ENCODE peak calls at places on chromosomes 3 and 15, in five cellular contexts. P is tibial artery, L is upper lobe of right lung, M is neural crest cell, F is GM23338. E is an unnamed sample.

GRCh38 chr3:126159476-126159875 is 20.9 kb downstream of the ALDH1L1 start:
- DNase-seq in F (no peak), P (no peak), M (no peak), L (no peak), E (no peak)

GRCh38 chr3:146160233-146160963 is 586 bp downstream of the PLOD2 start:
- DNase-seq in F (peak; percentile 94), L (peak; percentile 67), P (peak; percentile 75), M (peak; percentile 24), E (peak; percentile 47)

GRCh38 chr3:145094355-145094941 is 1066.5 kb downstream of the PLOD2 start:
- DNase-seq in M (no peak), P (no peak), L (no peak), F (peak; percentile 76), E (no peak)

GRCh38 chr15:70437089-70437488 is 326.3 kb downstream of the UACA start:
- DNase-seq in F (no peak), P (no peak), M (no peak), L (no peak), E (no peak)

GRCh38 chr15:89551502-89551901 is 23.8 kb upstream of the TICRR start:
- DNase-seq in M (no peak), F (no peak), P (no peak), L (no peak), E (no peak)

GRCh38 chr3:163863146-163863545 is 1215.2 kb downstream of the SI start:
- DNase-seq in F (no peak), P (no peak), M (no peak), L (no peak), E (no peak)

GRCh38 chr15:62807539-62808130 is 234.9 kb upstream of the TPM1 start:
- DNase-seq in M (no peak), L (no peak), F (peak; percentile 66), P (no peak), E (no peak)

GRCh38 chr3:184786271-184787010 is 25.5 kb upstream of the VPS8 start:
- DNase-seq in M (no peak), P (peak; percentile 72), L (no peak), F (no peak), E (no peak)

GRCh38 chr3:71805199-71805598 is 20.3 kb upstream of the PROK2 start:
- DNase-seq in P (no peak), M (no peak), F (no peak), L (no peak), E (no peak)

GRCh38 chr15:41955100-41955499 is 17.3 kb downstream of the EHD4 start:
- DNase-seq in M (no peak), F (no peak), P (no peak), L (no peak), E (no peak)

GRCh38 chr15:64599716-64600115 is 139.3 kb downstream of the ZNF609 start:
- DNase-seq in M (no peak), P (no peak), F (no peak), L (no peak), E (no peak)

GRCh38 chr15:48244923-48245322 is 38.8 kb downstream of the SLC12A1 start:
- DNase-seq in M (no peak), L (no peak), P (no peak), F (no peak), E (no peak)

GRCh38 chr15:66877558-66878285 is 175.7 kb downstream of the SMAD6 start:
- DNase-seq in F (no peak), M (no peak), L (no peak), P (no peak), E (no peak)

GRCh38 chr3:127456471-127457093 is 134.0 kb downstream of the TPRA1 start:
- DNase-seq in M (no peak), F (peak; percentile 16), L (peak; percentile 64), P (peak; percentile 19), E (peak; percentile 35)

GRCh38 chr3:195582947-195583346 is 793 bp downstream of the APOD start:
- DNase-seq in F (peak; percentile 75), P (no peak), L (no peak), M (no peak), E (no peak)

GRCh38 chr15:22839046-22839705 is 710 bp downstream of the NIPA2 start:
- DNase-seq in P (no peak), F (no peak), L (no peak), M (no peak), E (no peak)

GRCh38 chr15:22838292-22839042 is at the start of gene NIPA2:
- DNase-seq in F (peak; percentile 99), M (peak; percentile 99), L (peak; percentile 99), P (peak; percentile 98), E (peak; percentile 98)
- TF ChIP-seq CTCF in F (no peak), M (peak; percentile 24), L (no peak), P (peak; percentile 31), E (no peak)

GRCh38 chr3:139123377-139124095 is 78.8 kb upstream of the PRR23C start:
- DNase-seq in F (no peak), M (no peak), L (no peak), P (no peak), E (no peak)

GRCh38 chr3:139122612-139123011 is 77.9 kb upstream of the PRR23C start:
- DNase-seq in P (no peak), M (no peak), F (no peak), L (no peak), E (no peak)

GRCh38 chr3:139122221-139122581 is 77.5 kb upstream of the PRR23C start:
- DNase-seq in F (no peak), M (no peak), L (no peak), P (peak; percentile 36), E (no peak)

GRCh38 chr3:139120336-139120971 is 75.8 kb upstream of the PRR23C start:
- DNase-seq in F (no peak), P (no peak), L (no peak), M (peak; percentile 22), E (no peak)

DNA sequence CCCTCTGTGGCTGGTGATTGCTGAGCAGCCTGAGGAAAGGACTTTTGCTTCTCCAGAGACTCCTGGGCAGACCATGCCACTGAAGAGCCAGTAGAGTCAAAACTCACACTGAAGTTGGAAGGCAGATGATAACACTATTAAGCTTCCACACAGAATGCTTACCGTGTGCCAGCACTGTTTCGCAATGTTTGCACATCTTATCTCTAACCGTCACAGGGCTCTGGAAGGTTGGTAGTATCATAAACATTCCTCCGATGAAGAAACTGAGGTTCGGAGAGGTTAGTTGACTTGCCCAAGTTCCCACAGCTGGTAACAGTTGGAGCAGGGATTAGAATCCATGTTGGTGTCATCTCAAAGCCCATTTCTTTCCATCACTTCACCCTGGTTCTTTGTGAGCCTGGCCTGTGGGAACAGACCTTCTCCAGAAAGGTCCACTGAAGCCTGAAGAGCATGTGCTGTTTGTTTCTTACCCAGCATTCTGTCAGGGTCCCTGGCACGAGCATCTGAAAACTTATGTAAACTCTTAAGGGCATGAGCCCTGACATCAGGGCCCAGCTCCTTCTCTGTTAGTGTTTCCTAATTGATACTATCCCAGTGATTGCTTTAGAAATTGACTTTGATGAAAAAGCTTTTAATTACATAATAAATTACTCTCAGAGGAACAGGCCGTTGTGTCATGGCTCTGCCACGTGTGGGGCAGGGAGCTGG is 77.0 kb upstream of the PRR23C start:
- DNase-seq in F (no peak), M (no peak), P (no peak), L (no peak), E (no peak)
- TF ChIP-seq CTCF in F (no peak), M (no peak), P (no peak), L (no peak), E (no peak)

GRCh38 chr15:98266295-98266694 is 305.8 kb downstream of the ARRDC4 start:
- DNase-seq in P (no peak), F (no peak), L (no peak), M (no peak), E (no peak)

GRCh38 chr15:98268163-98268562 is 307.7 kb downstream of the ARRDC4 start:
- DNase-seq in P (no peak), F (no peak), M (no peak), L (no peak), E (no peak)

GRCh38 chr15:98263787-98264186 is 303.3 kb downstream of the ARRDC4 start:
- DNase-seq in L (no peak), M (no peak), P (no peak), F (no peak), E (no peak)
- TF ChIP-seq CTCF in L (no peak), M (no peak), P (no peak), F (no peak), E (no peak)

DNA sequence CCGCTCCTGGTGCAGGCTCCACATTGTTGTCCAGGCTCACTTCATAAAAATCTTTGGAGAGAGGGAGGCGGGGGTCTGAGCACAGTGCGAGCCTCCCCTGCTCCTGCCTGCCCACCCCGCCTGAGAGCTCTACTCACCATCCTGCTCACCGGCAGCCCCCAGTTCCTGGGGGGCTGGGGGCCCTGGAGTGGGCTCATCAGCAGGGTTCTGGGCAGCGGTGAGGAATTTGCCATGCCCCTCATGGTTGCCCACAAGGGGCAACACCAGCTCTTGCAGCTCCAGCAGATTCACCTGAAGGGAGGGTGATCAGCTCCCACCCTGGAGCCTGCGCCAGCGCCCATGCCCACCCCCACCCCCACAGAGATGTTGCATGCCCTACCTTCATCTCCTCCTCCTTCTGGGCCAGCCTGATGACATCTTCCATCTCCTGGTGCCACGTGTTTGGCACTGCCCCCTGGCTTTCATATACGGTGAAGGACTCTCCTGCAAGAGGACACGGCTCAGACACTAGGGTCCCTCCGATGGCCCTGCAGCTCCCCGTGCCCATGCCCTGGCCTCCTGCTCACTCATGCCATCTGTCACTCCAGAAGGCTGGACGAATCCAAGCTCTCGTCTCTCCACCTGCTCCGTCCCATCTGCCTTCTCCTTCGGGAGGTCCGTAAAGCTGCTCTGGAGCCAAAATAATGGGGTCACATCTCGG is 162.1 kb downstream of the TBC1D2B start:
- DNase-seq in L (peak; percentile 43), F (no peak), M (no peak), P (no peak), E (no peak)
- TF ChIP-seq CTCF in L (no peak), F (no peak), M (no peak), P (no peak), E (no peak)

GRCh38 chr15:84572231-84572630 is 28.6 kb upstream of the ZSCAN2 start:
- DNase-seq in M (no peak), F (no peak), L (no peak), P (no peak), E (peak; percentile 62)

GRCh38 chr15:84570164-84570692 is 30.6 kb upstream of the ZSCAN2 start:
- DNase-seq in F (peak; percentile 48), P (peak; percentile 68), L (peak; percentile 83), M (peak; percentile 16), E (peak; percentile 44)

GRCh38 chr15:84575493-84575892 is 25.3 kb upstream of the ZSCAN2 start:
- DNase-seq in P (no peak), L (no peak), F (no peak), M (no peak), E (no peak)
- TF ChIP-seq CTCF in P (no peak), L (no peak), F (peak; percentile 17), M (peak; percentile 32), E (no peak)

E was measured in glutamatergic neuron.